ENCODE peak calls at places on chromosomes 4 and X, in four cellular contexts. A is breast epithelium, J is suprapubic skin, R is endothelial cell of umbilical vein. H is an unnamed sample.

GRCh38 chr4:123997116-123997515 is 600.5 kb downstream of the SPRY1 start:
- DNase-seq in A (no peak), J (no peak), R (no peak), H (no peak)

GRCh38 chr4:6749340-6750171 is 33.0 kb upstream of the KIAA0232 start:
- DNase-seq in A (peak; percentile 73), J (peak; percentile 89), R (peak; percentile 34), H (peak; percentile 88)

GRCh38 chrX:53714580-53715335 is 28.2 kb upstream of the HUWE1 start:
- DNase-seq in A (peak; percentile 46), J (no peak), R (peak; percentile 8), H (no peak)

GRCh38 chr4:58809366-58809765 is 1699.2 kb upstream of the IGFBP7 start:
- DNase-seq in A (no peak), J (no peak), R (no peak), H (no peak)

GRCh38 chr4:46219872-46220271 is 96.0 kb upstream of the GABRG1 start:
- DNase-seq in A (no peak), J (no peak), R (no peak), H (no peak)

GRCh38 chr4:2186133-2186864 is 55.6 kb downstream of the HAUS3 start:
- DNase-seq in A (no peak), J (no peak), R (no peak), H (no peak)

GRCh38 chrX:52819788-52820187 is 8.7 kb downstream of the XAGE5 start:
- DNase-seq in A (no peak), J (no peak), R (no peak), H (no peak)

GRCh38 chr4:80071643-80072606 is 1.1 kb downstream of the ANTXR2 start:
- DNase-seq in A (peak; percentile 20), J (peak; percentile 81), R (no peak), H (peak; percentile 90)

GRCh38 chr4:141871086-141871485 is 234.7 kb downstream of the IL15 start:
- DNase-seq in A (no peak), J (no peak), R (no peak), H (no peak)

GRCh38 chrX:133645251-133645650 is 230.0 kb upstream of the GPC4 start:
- DNase-seq in A (no peak), J (no peak), R (no peak), H (no peak)

GRCh38 chr4:112109455-112110425 is 35.5 kb upstream of the FAM241A start:
- DNase-seq in A (no peak), J (no peak), R (peak; percentile 86), H (no peak)

GRCh38 chrX:1807301-1807731 is 192.5 kb downstream of the ASMT start:
- DNase-seq in A (no peak), J (no peak), R (no peak), H (peak; percentile 21)

GRCh38 chr4:126513596-126513995 is 1119.2 kb upstream of the INTU start:
- DNase-seq in A (no peak), J (no peak), R (no peak), H (no peak)

GRCh38 chr4:52870225-52870624 is 8.1 kb downstream of the RASL11B start:
- DNase-seq in A (no peak), J (no peak), R (no peak), H (no peak)

GRCh38 chr4:41232406-41232805 is 18.1 kb upstream of the APBB2 start:
- DNase-seq in A (no peak), J (no peak), R (peak; percentile 38), H (no peak)

GRCh38 chr4:129346760-129347159 is 250.8 kb downstream of the C4orf33 start:
- DNase-seq in A (no peak), J (no peak), R (no peak), H (no peak)

GRCh38 chrX:41605144-41605543 is 83.6 kb upstream of the GPR34 start:
- DNase-seq in A (no peak), J (no peak), R (no peak), H (no peak)

GRCh38 chr4:185282968-185283367 is 73.6 kb downstream of the SNX25 start:
- DNase-seq in A (no peak), J (no peak), R (no peak), H (no peak)

GRCh38 chr4:108519208-108519833 is 101.1 kb upstream of the RPL34 start:
- DNase-seq in A (no peak), J (no peak), R (no peak), H (no peak)

GRCh38 chr4:114398386-114398785 is 200.2 kb upstream of the UGT8 start:
- DNase-seq in A (no peak), J (no peak), R (no peak), H (no peak)

DNA sequence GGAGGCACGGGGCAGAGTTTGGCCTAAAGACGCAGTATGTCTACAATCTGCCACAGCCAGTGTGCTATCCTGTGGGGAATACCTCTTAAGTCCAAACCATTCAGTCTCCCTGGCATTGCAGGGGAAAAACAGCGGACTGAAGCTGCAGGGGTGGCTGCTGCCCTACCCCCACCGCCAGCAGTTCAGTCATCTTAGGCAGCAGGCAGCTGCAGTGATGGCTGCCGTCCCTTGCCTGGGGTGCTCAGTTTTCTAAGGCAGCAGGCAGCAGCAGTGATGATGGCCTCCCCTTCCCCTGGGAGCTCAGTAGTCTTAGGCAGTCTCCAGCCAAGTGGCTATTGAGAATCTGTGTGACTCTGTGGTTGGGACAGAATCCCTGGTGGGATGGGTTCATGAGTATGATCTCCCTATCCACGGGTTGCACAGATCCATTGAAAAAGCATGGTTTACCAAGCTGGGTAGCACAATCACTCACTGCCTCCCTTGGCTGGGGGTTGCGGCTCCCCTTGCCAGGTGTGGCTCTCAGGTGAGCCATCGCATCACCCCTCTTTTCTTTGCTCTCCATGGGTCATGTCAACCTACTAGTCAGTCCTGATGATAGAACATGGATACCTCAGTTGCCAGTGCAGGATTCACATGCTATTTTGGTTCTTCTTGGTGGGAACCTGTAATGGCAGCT is 48.9 kb upstream of the GRID2 start:
- DNase-seq in A (no peak), J (no peak), R (no peak), H (no peak)
- TF ChIP-seq POLR2A in A (no peak), J (no peak), R (no peak), H (no peak)

DNA sequence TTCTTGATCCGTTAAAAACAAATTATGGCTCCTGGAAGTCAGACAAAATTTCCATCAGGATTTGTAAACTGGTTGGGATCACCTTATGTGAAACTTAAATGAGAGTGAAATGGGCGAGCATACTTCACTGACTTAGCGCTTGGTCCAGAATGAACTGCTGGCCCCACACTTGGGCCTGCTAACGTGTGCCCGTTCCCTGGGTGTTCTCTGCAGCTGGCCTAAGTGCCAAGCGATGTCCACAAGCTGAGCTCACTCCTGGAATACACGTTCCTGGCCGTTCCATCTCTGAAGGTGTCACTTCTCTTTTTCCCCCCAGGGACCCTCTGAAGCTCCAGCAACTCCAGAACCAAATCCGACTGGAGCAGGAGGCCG is 132.7 kb downstream of the CBR4 start:
- DNase-seq in A (no peak), J (no peak), R (no peak), H (no peak)
- H3K4me3 ChIP-seq in A (peak overlapping the region; percentile 45), J (peak overlapping the region; percentile 57), R (peak overlapping the region; percentile 23), H (no peak overlapping the region)

DNA sequence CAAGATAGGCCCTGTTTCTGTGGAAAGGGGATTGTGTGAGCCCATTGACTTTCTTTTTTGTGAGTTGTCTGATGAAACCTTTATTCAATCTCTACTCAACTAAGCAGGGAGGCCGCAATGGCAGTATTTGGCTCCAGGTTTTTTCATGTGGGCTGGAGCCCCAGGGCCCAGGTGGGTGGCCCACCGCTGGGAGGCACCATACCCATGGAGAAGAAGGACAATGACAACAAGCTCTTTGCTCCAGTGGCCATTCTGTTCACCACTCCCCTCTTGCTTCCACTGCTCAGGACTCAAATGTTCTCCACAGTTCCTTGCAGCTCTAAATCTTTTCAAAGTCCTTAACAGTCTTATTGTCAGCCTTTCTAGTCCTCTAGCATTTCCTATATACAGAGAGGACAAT is 54.1 kb downstream of the HOPX start:
- DNase-seq in A (no peak), J (no peak), R (peak; percentile 4), H (no peak)
- TF ChIP-seq POLR2AphosphoS5 in A (no peak), J (no peak), R (no peak), H (no peak)

DNA sequence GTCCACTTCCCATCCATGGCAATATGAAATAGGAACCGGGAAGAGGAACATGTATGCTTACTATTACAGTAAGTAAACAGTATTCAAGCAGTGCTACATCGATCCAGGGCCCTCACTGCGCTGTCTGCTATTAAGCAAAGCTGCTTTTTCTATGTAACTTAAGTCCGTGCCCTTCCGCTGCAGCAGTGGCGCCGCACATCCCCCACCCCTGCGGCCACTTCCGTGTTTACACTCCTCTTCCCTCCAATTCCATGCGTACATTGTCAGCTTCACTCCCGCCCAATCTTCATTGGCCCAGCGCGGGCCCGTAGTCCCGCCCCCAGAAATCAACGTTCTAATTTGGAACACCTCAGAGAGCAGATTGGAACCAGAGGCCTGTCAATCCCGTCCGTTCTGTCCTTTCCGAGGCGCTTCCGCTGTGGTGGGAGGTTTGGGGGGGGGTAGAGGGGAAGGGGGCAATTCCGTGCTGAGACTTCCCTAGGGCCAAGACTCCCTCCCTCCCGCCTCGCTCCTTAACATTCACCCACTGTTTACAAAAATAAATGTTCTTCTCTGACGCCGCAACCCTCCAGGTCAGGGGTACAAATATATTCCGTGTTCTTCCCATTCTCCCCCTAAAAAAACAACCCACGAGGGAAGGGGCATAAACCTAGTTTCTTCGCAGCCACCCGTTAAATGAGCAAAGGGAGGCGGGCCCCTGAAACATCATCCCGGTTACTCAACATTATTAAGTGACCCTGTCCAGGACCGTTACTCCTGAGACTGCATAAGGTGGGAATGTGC is 67.4 kb downstream of the NOCT start:
- DNase-seq in A (peak; percentile 97), J (peak; percentile 98), R (peak; percentile 99), H (peak; percentile 98)
- TF ChIP-seq POLR2A in A (no peak), J (no peak), R (no peak), H (no peak)

DNA sequence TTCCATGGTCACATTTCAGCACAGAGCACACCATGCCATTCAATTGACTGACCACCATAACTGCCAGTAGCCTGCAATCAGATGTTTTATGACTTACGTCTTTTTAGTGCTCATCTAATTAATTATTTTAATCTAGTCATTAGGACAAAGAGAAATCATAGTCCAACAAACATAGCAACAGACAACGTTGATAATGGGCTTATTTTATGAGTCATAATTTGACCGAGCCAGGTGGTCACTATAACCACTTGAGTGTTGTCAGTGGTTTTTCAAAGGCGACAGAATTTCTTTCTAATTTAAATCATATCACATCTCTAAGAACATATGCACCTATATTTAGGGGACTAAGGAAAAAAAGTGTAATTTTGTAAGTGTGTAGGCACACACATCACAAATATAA is 1.9 kb downstream of the SEC24D start:
- DNase-seq in A (no peak), J (no peak), R (no peak), H (no peak)
- H3K4me3 ChIP-seq in A (no peak overlapping the region), J (peak overlapping the region; percentile 97), R (peak overlapping the region; percentile 95), H (no peak overlapping the region)

DNA sequence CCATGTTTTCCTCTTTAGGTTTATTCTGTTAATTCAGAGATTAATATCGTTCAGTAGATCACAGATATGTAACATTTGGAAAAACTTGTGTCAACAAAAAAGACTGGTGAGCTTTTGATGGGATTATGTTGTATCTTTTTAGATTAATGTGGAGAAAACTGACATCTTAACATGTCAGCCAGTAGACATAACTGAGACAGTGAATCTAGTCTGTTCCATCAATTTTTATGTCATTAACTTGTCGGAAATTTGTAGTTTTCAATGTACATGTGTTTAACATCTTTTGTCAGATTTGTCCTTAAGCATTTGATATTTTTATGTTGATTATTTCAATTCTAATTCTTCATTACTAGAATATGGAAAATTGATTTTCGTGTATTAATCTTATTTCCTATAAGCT is 42.0 kb downstream of the APELA start:
- DNase-seq in A (no peak), J (no peak), R (no peak), H (no peak)
- TF ChIP-seq POLR2AphosphoS5 in A (no peak), J (no peak), R (no peak), H (no peak)

GRCh38 chrX:129540725-129541184 is 696 bp downstream of the OCRL start:
- DNase-seq in A (no peak), J (no peak), R (peak; percentile 11), H (no peak)
- TF ChIP-seq POLR2A in A (no peak), J (no peak), R (no peak), H (no peak)